ENCODE peak calls at places on chromosomes 3 and 15, in five cellular contexts. W is frontal cortex, I is NCI-H526, K is cardiac muscle cell, L is retinal pigment epithelial cell. V is an unnamed sample.

GRCh38 chr3:106826861-106827311 is 550.4 kb upstream of the CCDC54 start:
- DNase-seq in W (no peak), I (no peak), K (peak; percentile 86), L (no peak), V (no peak)

GRCh38 chr3:126451511-126451910 is 24.2 kb downstream of the ZXDC start:
- DNase-seq in W (no peak), I (no peak), K (no peak), L (no peak), V (peak; percentile 16)

GRCh38 chr3:49641921-49642707 is 32.0 kb upstream of the APEH start:
- DNase-seq in W (no peak), I (no peak), K (no peak), L (no peak), V (peak; percentile 97)

GRCh38 chr15:68400066-68400456 is 31.9 kb downstream of the ITGA11 start:
- DNase-seq in W (no peak), I (no peak), K (no peak), L (no peak), V (no peak)

GRCh38 chr3:197613187-197613586 is 57.4 kb upstream of the BDH1 start:
- DNase-seq in W (no peak), I (no peak), K (no peak), L (no peak), V (no peak)

GRCh38 chr3:51967384-51968174 is at the start of gene PCBP4:
- DNase-seq in W (peak; percentile 81), I (peak; percentile 71), K (peak; percentile 51), L (no peak), V (peak; percentile 47)

GRCh38 chr3:117630885-117631284 is 921.3 kb downstream of the TUSC7 start:
- DNase-seq in W (no peak), I (no peak), K (no peak), L (no peak), V (no peak)

GRCh38 chr15:80747317-80748053 is 31.7 kb upstream of the CEMIP start:
- DNase-seq in W (no peak), I (peak; percentile 2), K (no peak), L (no peak), V (no peak)

GRCh38 chr15:90219421-90220141 is 14.2 kb downstream of the CIB1 start:
- DNase-seq in W (peak; percentile 58), I (peak; percentile 47), K (peak; percentile 33), L (no peak), V (no peak)

GRCh38 chr3:62332771-62333381 is 40.5 kb downstream of the FEZF2 start:
- DNase-seq in W (no peak), I (peak; percentile 29), K (peak; percentile 43), L (no peak), V (peak; percentile 44)

GRCh38 chr15:92158426-92158825 is 235.3 kb upstream of the ST8SIA2 start:
- DNase-seq in W (no peak), I (no peak), K (no peak), L (no peak), V (no peak)

GRCh38 chr3:133490468-133491351 is 82.8 kb upstream of the CDV3 start:
- DNase-seq in W (no peak), I (no peak), K (no peak), L (no peak), V (no peak)

GRCh38 chr3:13866406-13866965 is 13.4 kb downstream of the WNT7A start:
- DNase-seq in W (no peak), I (no peak), K (no peak), L (no peak), V (no peak)

GRCh38 chr3:61141697-61142096 is 109.6 kb downstream of the FHIT start:
- DNase-seq in W (no peak), I (peak; percentile 3), K (no peak), L (no peak), V (no peak)

GRCh38 chr3:69439683-69440270 is 53.9 kb upstream of the FRMD4B start:
- DNase-seq in W (no peak), I (no peak), K (peak; percentile 48), L (no peak), V (no peak)

GRCh38 chr3:48016336-48016973 is at the start of gene MAP4:
- DNase-seq in W (no peak), I (no peak), K (peak; percentile 67), L (peak; percentile 12), V (peak; percentile 96)

GRCh38 chr15:51227967-51228783 is 110.2 kb downstream of the CYP19A1 start:
- DNase-seq in W (peak; percentile 15), I (peak; percentile 50), K (peak; percentile 83), L (peak; percentile 20), V (no peak)

GRCh38 chr3:142647856-142648255 is 51.7 kb downstream of the PLS1 start:
- DNase-seq in W (no peak), I (no peak), K (no peak), L (peak; percentile 74), V (no peak)

GRCh38 chr3:118842147-118842863 is 192.3 kb downstream of the IGSF11 start:
- DNase-seq in W (no peak), I (no peak), K (peak; percentile 2), L (no peak), V (no peak)

GRCh38 chr3:177300039-177300833 is 103.0 kb upstream of the TBL1XR1 start:
- DNase-seq in W (no peak), I (no peak), K (peak; percentile 64), L (peak; percentile 49), V (no peak)

GRCh38 chr15:71313806-71314205 is 198.5 kb downstream of the THSD4 start:
- DNase-seq in W (no peak), I (no peak), K (no peak), L (no peak), V (no peak)

GRCh38 chr3:69671082-69671952 is 67.9 kb upstream of the MITF start:
- DNase-seq in W (peak; percentile 43), I (peak; percentile 57), K (peak; percentile 65), L (no peak), V (peak; percentile 87)

GRCh38 chr3:147930417-147930816 is 521.3 kb downstream of the ZIC1 start:
- DNase-seq in W (no peak), I (no peak), K (peak; percentile 59), L (peak; percentile 23), V (no peak)

GRCh38 chr3:52998781-52999509 is 46.9 kb downstream of the SFMBT1 start:
- DNase-seq in W (no peak), I (no peak), K (no peak), L (no peak), V (no peak)

GRCh38 chr3:127043041-127043641 is 60.2 kb downstream of the PLXNA1 start:
- DNase-seq in W (no peak), I (no peak), K (no peak), L (no peak), V (no peak)

GRCh38 chr15:82040862-82041261 is 5.0 kb downstream of the MEX3B start:
- DNase-seq in W (no peak), I (peak; percentile 70), K (no peak), L (no peak), V (no peak)

GRCh38 chr3:47527952-47528718 is 14.6 kb upstream of the ELP6 start:
- DNase-seq in W (no peak), I (no peak), K (no peak), L (no peak), V (no peak)

V was measured in G401.